ENCODE peak calls at places on chromosomes 13 and 19, in nine cellular contexts. B is ovary; O is progenitor cell of endocrine pancreas; E is activated CD8-positive, alpha-beta T cell treated with anti-CD3 and anti-CD28 coated beads for 36 hours; T is kidney; F is Calu3; J is nephron progenitor cell; K is GM12864; U is epithelial cell of proximal tubule. S is an unnamed sample.

GRCh38 chr13:65808061-65808460 is 1422.1 kb downstream of the PCDH9 start:
- DNase-seq in B (no peak), O (no peak), E (no peak), T (no peak), F (no peak), J (no peak), K (no peak), U (no peak), S (peak)

GRCh38 chr19:50333737-50334617 is 4.8 kb upstream of the KCNC3 start:
- DNase-seq in B (peak), O (peak), E (no peak), T (peak), F (peak), J (peak), K (no peak), U (no peak), S (no peak)

GRCh38 chr13:73681779-73682178 is 452.4 kb downstream of the KLF12 start:
- DNase-seq in B (no peak), O (no peak), E (no peak), T (no peak), F (no peak), J (no peak), K (no peak), U (no peak), S (no peak)

GRCh38 chr19:5430237-5430636 is 25.0 kb upstream of the ZNRF4 start:
- DNase-seq in B (no peak), O (no peak), E (no peak), T (no peak), F (no peak), J (peak), K (no peak), U (no peak), S (no peak)

GRCh38 chr13:75454497-75454896 is 27.5 kb downstream of the TBC1D4 start:
- DNase-seq in B (no peak), O (no peak), E (no peak), T (no peak), F (no peak), J (no peak), K (no peak), U (no peak), S (no peak)

GRCh38 chr19:31905980-31906948 is 439.1 kb upstream of the ZNF507 start:
- DNase-seq in B (peak), O (no peak), E (no peak), T (peak), F (no peak), J (no peak), K (no peak), U (no peak), S (no peak)

GRCh38 chr19:1487576-1488281 is 2.4 kb downstream of the PCSK4 start:
- DNase-seq in B (no peak), O (no peak), E (no peak), T (peak), F (no peak), J (no peak), K (no peak), U (no peak), S (no peak)

GRCh38 chr19:10069046-10069445 is 17.1 kb upstream of the SHFL start:
- DNase-seq in B (no peak), O (no peak), E (no peak), T (no peak), F (no peak), J (no peak), K (no peak), U (no peak), S (no peak)

GRCh38 chr13:27372896-27373295 is 51.5 kb upstream of the GTF3A start:
- DNase-seq in B (no peak), O (peak), E (no peak), T (no peak), F (no peak), J (peak), K (no peak), U (no peak), S (no peak)

GRCh38 chr19:46466536-46467199 is 4.7 kb downstream of the PNMA8A start:
- DNase-seq in B (peak), O (no peak), E (peak), T (peak), F (no peak), J (no peak), K (peak), U (no peak), S (no peak)

GRCh38 chr13:82847595-82847994 is 1034.7 kb downstream of the SLITRK1 start:
- DNase-seq in B (no peak), O (no peak), E (no peak), T (no peak), F (no peak), J (no peak), K (no peak), U (no peak), S (no peak)

GRCh38 chr13:28539625-28540286 is 44.8 kb upstream of the FLT1 start:
- DNase-seq in B (no peak), O (no peak), E (no peak), T (no peak), F (no peak), J (no peak), K (no peak), U (no peak), S (no peak)

GRCh38 chr19:2097330-2098327 is 914 bp downstream of the IZUMO4 start:
- DNase-seq in B (peak), O (no peak), E (peak), T (no peak), F (no peak), J (no peak), K (no peak), U (no peak), S (no peak)

GRCh38 chr13:95677564-95678386 is 836 bp downstream of the DNAJC3 start:
- DNase-seq in B (no peak), O (no peak), E (peak), T (no peak), F (no peak), J (no peak), K (no peak), U (no peak), S (no peak)

GRCh38 chr19:45443462-45444317 is 20.0 kb upstream of the ERCC1 start:
- DNase-seq in B (peak), O (peak), E (peak), T (peak), F (peak), J (peak), K (no peak), U (no peak), S (no peak)

GRCh38 chr13:49652691-49653305 is 24.5 kb downstream of the ARL11 start:
- DNase-seq in B (no peak), O (no peak), E (peak), T (no peak), F (peak), J (peak), K (no peak), U (no peak), S (no peak)

GRCh38 chr19:38319421-38320258 is at the start of gene KCNK6:
- DNase-seq in B (peak), O (no peak), E (peak), T (no peak), F (peak), J (peak), K (no peak), U (no peak), S (no peak)

GRCh38 chr13:98825659-98826058 is 73.2 kb upstream of the SLC15A1 start:
- DNase-seq in B (no peak), O (no peak), E (no peak), T (no peak), F (no peak), J (no peak), K (no peak), U (no peak), S (no peak)

GRCh38 chr13:102017248-102017647 is 384.6 kb downstream of the FGF14 start:
- DNase-seq in B (no peak), O (no peak), E (no peak), T (no peak), F (no peak), J (no peak), K (no peak), U (no peak), S (no peak)

GRCh38 chr13:36870050-36870692 is 49.9 kb downstream of the SMAD9 start:
- DNase-seq in B (no peak), O (no peak), E (no peak), T (no peak), F (no peak), J (no peak), K (no peak), U (no peak), S (no peak)

GRCh38 chr13:33970746-33971145 is 152.8 kb downstream of the RFC3 start:
- DNase-seq in B (no peak), O (no peak), E (no peak), T (no peak), F (no peak), J (no peak), K (no peak), U (no peak), S (no peak)

GRCh38 chr13:106184778-106185177 is 350.7 kb downstream of the EFNB2 start:
- DNase-seq in B (no peak), O (no peak), E (no peak), T (no peak), F (no peak), J (no peak), K (no peak), U (no peak), S (no peak)

GRCh38 chr19:19109601-19110000 is 28.7 kb downstream of the TMEM161A start:
- DNase-seq in B (peak), O (no peak), E (no peak), T (no peak), F (no peak), J (no peak), K (no peak), U (no peak), S (no peak)

GRCh38 chr13:54511356-54511755 is 1482.7 kb downstream of the OLFM4 start:
- DNase-seq in B (no peak), O (no peak), E (no peak), T (no peak), F (no peak), J (no peak), K (no peak), U (no peak), S (no peak)

GRCh38 chr19:44738603-44739585 is 9.6 kb upstream of the BCL3 start:
- DNase-seq in B (no peak), O (no peak), E (no peak), T (peak), F (peak), J (no peak), K (no peak), U (no peak), S (no peak)

GRCh38 chr13:79085021-79085420 is 321.0 kb downstream of the RBM26 start:
- DNase-seq in B (no peak), O (no peak), E (no peak), T (no peak), F (no peak), J (no peak), K (no peak), U (no peak), S (no peak)

GRCh38 chr13:60112771-60113170 is 51.0 kb downstream of the DIAPH3 start:
- DNase-seq in B (no peak), O (no peak), E (no peak), T (no peak), F (no peak), J (no peak), K (no peak), U (no peak), S (no peak)

GRCh38 chr13:24012648-24013047 is 115.3 kb upstream of the C1QTNF9B start:
- DNase-seq in B (no peak), O (no peak), E (no peak), T (no peak), F (peak), J (no peak), K (no peak), U (no peak), S (no peak)

GRCh38 chr13:61612192-61612591 is 196.5 kb upstream of the PCDH20 start:
- DNase-seq in B (no peak), O (no peak), E (no peak), T (no peak), F (no peak), J (no peak), K (no peak), U (no peak), S (no peak)

GRCh38 chr13:26540319-26540718 is 17.2 kb upstream of the WASF3 start:
- DNase-seq in B (no peak), O (no peak), E (no peak), T (no peak), F (no peak), J (no peak), K (no peak), U (no peak), S (no peak)

GRCh38 chr19:49570997-49571676 is 9.2 kb downstream of the NOSIP start:
- DNase-seq in B (no peak), O (no peak), E (peak), T (no peak), F (no peak), J (no peak), K (no peak), U (no peak), S (no peak)

DNA sequence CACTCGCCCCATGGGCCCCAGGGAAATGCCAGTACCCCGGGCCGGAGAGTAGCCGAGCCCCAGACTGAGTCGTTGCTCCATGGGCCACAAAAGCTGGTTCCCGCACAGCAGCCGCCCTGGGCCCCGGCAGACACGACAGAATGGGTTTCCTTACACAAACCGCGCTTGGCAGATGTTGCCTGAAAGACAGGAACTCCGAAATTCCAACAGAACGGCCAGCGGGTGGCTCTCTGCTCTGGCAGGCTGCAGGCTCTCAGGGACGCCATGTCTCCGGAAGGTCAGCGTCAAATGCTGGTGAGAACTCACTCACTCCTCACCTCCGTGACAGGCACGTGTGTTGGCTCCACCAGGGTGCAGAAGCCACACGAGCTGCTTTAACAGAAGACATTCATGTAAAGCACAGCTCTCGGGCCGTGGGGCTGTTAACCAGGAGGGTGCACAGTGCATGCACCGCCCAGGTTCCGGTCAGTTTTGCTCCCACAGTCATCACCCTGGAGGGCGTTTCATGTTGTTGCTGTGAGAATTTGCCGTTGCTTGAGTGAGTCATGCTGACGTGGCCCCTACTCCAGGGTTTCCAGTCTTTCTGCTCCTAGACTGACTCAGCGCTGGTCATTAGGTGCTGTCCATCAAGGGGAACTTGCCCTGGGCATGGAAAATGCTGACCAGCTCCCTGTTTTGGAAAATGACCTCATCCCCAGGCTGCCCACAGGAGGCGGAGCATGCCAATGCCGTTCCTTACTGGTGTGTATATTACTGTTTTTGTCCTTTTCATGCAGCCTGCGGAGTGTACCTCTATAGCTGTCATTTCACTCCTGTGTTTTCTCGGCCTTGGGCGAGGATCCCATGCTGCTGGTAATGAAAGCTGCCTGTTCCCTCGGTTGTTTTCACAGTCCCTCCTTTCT is 44.8 kb downstream of the ANKRD10 start:
- DNase-seq in B (peak), O (no peak), E (peak), T (peak), F (peak), J (no peak), K (no peak), U (peak), S (peak)
- TF ChIP-seq CTCF in B (peak), O (no peak), E (no peak), T (peak), F (no peak), J (no peak), K (no peak), U (peak), S (peak)

GRCh38 chr19:42942187-42942789 is 5.3 kb upstream of the PSG7 start:
- DNase-seq in B (no peak), O (no peak), E (peak), T (no peak), F (peak), J (no peak), K (no peak), U (no peak), S (no peak)
- TF ChIP-seq CTCF in B (no peak), O (no peak), E (peak), T (no peak), F (peak), J (no peak), K (peak), U (peak), S (peak)

GRCh38 chr13:25135896-25136295 is 36.2 kb downstream of the AMER2 start:
- DNase-seq in B (no peak), O (no peak), E (no peak), T (no peak), F (no peak), J (no peak), K (no peak), U (no peak), S (no peak)

GRCh38 chr13:25132984-25133383 is 37.0 kb downstream of the PABPC3 start:
- DNase-seq in B (no peak), O (no peak), E (no peak), T (no peak), F (no peak), J (no peak), K (no peak), U (no peak), S (no peak)

GRCh38 chr13:25141042-25141441 is 31.0 kb downstream of the AMER2 start:
- DNase-seq in B (no peak), O (no peak), E (no peak), T (no peak), F (no peak), J (no peak), K (no peak), U (no peak), S (no peak)

GRCh38 chr13:25137624-25137892 is 34.5 kb downstream of the AMER2 start:
- DNase-seq in B (no peak), O (no peak), E (no peak), T (no peak), F (no peak), J (no peak), K (no peak), U (no peak), S (no peak)

DNA sequence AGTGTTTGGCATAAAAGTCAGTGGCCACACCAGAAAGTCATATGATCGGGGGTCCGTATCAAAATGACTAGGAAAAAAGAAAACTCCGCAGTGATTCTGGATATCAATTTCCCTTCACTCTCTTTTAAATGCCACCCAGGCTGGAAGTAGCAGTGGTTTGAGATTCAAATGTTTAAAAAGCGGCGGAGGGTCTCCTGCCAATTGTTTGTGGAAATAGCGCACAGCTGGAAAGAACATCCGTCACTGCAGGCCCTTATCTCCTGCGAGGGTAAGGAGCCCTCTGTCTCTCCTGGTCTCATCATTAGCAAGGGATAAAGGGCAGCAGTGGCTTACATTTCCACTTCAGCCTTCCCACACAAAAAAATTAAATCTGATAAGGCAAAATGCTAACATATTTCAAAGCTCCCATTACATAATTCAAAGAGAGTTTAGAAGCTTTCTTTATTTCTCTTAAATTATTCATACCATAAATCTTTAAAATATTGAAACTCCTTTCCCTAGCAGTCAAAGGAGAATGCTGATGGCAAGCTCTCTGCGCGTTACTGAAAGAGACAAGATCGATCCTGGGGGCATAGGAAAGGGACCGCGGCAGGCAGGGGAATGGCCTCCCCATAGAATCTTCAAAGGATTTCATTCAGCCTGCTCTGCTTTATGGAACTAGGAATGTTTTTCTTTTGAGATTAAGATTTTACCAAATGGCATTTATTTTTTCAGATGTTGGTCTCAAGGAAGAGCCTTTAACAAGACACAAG is 35.0 kb downstream of the AMER2 start:
- DNase-seq in B (no peak), O (no peak), E (no peak), T (no peak), F (no peak), J (no peak), K (no peak), U (no peak), S (no peak)
- TF ChIP-seq CTCF in B (no peak), O (no peak), E (no peak), T (no peak), F (no peak), J (no peak), K (no peak), U (no peak), S (no peak)

DNA sequence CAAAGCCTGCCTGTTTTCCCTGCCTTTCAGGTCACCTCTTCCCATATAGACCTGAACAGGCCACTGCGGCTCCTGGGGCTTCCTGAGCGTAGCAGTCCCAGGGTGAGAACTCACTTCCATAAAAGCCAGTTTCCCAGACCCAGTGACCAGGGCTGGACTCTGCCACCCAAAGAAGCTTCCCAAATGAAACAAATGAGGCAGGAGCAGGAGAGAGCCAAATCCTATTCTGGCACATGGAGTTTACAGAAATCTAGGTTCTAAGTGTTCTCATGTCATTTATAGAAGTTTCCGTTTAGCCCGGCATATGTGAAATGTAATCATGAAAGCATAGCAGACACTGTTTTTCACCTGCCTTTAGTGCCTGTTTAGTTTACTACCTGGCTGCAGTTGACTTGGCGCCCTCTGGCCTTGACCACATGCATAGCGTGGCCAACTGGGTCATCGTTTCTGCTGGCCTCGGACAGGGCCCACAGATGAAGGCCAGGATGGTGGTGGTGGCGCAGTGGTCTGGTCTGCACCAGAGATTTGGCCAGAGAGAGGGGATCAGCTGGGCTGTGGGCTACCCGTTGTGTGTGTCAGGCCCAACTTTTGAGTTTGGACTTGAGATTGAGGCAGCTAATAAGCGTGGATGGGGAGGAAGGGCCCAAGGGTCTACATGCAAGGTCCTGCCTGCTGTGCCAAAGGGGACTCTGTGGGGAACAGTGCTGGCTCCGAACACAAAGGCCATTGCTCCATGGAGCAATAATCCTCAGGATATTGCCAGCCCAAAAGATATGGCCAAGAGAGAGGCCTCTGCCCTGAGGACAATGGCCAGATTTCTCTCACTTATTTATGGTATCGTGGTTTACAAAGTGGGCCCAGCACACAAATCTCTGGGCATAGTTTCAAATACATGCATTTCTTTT is 43.3 kb downstream of the NFIX start:
- DNase-seq in B (no peak), O (no peak), E (no peak), T (no peak), F (no peak), J (no peak), K (no peak), U (no peak), S (no peak)
- TF ChIP-seq CTCF in B (no peak), O (no peak), E (no peak), T (no peak), F (no peak), J (no peak), K (no peak), U (peak), S (no peak)